ENCODE peak calls at places on chromosomes 12 and 14, in four cellular contexts. N, U, H and S are unnamed samples.

GRCh38 chr14:103128631-103129300 is 5.5 kb downstream of the TNFAIP2 start:
- DNase-seq in H (no peak), U (no peak), N (no peak), S (peak)

GRCh38 chr12:89939468-89940215 is 231.0 kb upstream of the ATP2B1 start:
- DNase-seq in H (no peak), N (no peak), U (no peak), S (peak)

GRCh38 chr14:21257395-21258193 is 11.6 kb downstream of the HNRNPC start:
- DNase-seq in H (no peak), N (no peak), U (peak), S (no peak)

GRCh38 chr12:75097003-75097402 is 112.6 kb downstream of the KCNC2 start:
- DNase-seq in N (no peak), H (no peak), U (no peak), S (no peak)

GRCh38 chr14:57355081-57355480 is 35.3 kb upstream of the NAA30 start:
- DNase-seq in N (no peak), U (no peak), H (no peak), S (no peak)

GRCh38 chr14:69240527-69241173 is 19.3 kb upstream of the GALNT16 start:
- DNase-seq in U (no peak), N (no peak), H (no peak), S (no peak)

GRCh38 chr14:72583316-72584272 is 310.3 kb downstream of the DPF3 start:
- DNase-seq in N (no peak), H (no peak), U (no peak), S (no peak)

GRCh38 chr12:90695415-90695814 is 259.6 kb downstream of the CCER1 start:
- DNase-seq in N (no peak), H (no peak), U (no peak), S (peak)

GRCh38 chr12:105212431-105212830 is 23.5 kb downstream of the APPL2 start:
- DNase-seq in N (no peak), H (no peak), U (no peak), S (peak)

GRCh38 chr14:68891851-68892660 is 87.0 kb downstream of the ACTN1 start:
- DNase-seq in U (no peak), N (no peak), H (no peak), S (peak)